ENCODE peak calls at places on chromosome 18, in eight cellular contexts. X is fibroblast of the aortic adventitia, I is A549, K is lower lobe of right lung, G is AG04450, Y is hepatocyte, D is upper lobe of left lung, C is Peyer's patch. Q is an unnamed sample.

GRCh38 chr18:70456376-70456775 is 167.5 kb downstream of the SOCS6 start:
- DNase-seq in X (no peak), I (no peak), K (no peak), G (no peak), Y (no peak), D (no peak), C (no peak), Q (no peak)

GRCh38 chr18:69490813-69491212 is 90.1 kb downstream of the DOK6 start:
- DNase-seq in X (peak), I (no peak), K (no peak), G (peak), Y (no peak), D (no peak), C (no peak), Q (no peak)

GRCh38 chr18:62452280-62452824 is 70.5 kb upstream of the ZCCHC2 start:
- DNase-seq in X (peak), I (peak), K (no peak), G (no peak), Y (peak), D (peak), C (no peak), Q (no peak)

GRCh38 chr18:76405761-76406356 is 89.2 kb downstream of the ZNF516 start:
- DNase-seq in X (peak), I (peak), K (peak), G (no peak), Y (peak), D (no peak), C (peak), Q (no peak)

GRCh38 chr18:21218862-21219261 is 23.2 kb upstream of the GREB1L start:
- DNase-seq in X (no peak), I (no peak), K (no peak), G (no peak), Y (no peak), D (no peak), C (no peak), Q (no peak)

GRCh38 chr18:11518788-11519685 is 90.4 kb upstream of the SLC35G4 start:
- DNase-seq in X (peak), I (peak), K (no peak), G (peak), Y (peak), D (no peak), C (no peak), Q (no peak)

GRCh38 chr18:23752796-23753195 is 63.5 kb downstream of the LAMA3 start:
- DNase-seq in X (peak), I (no peak), K (no peak), G (no peak), Y (peak), D (no peak), C (no peak), Q (no peak)

GRCh38 chr18:50429207-50429948 is 54.5 kb downstream of the SKA1 start:
- DNase-seq in X (peak), I (peak), K (no peak), G (no peak), Y (peak), D (no peak), C (no peak), Q (no peak)

GRCh38 chr18:52554180-52554579 is 214.2 kb downstream of the DCC start:
- DNase-seq in X (no peak), I (no peak), K (no peak), G (no peak), Y (no peak), D (no peak), C (no peak), Q (no peak)

GRCh38 chr18:36685580-36685979 is 143.2 kb downstream of the TPGS2 start:
- DNase-seq in X (no peak), I (no peak), K (no peak), G (no peak), Y (no peak), D (no peak), C (no peak), Q (no peak)

GRCh38 chr18:5582054-5582453 is 38.3 kb upstream of the EPB41L3 start:
- DNase-seq in X (peak), I (no peak), K (no peak), G (peak), Y (peak), D (no peak), C (no peak), Q (no peak)

GRCh38 chr18:34401775-34402174 is 177.1 kb upstream of the NOL4 start:
- DNase-seq in X (no peak), I (no peak), K (no peak), G (no peak), Y (no peak), D (no peak), C (no peak), Q (no peak)

DNA sequence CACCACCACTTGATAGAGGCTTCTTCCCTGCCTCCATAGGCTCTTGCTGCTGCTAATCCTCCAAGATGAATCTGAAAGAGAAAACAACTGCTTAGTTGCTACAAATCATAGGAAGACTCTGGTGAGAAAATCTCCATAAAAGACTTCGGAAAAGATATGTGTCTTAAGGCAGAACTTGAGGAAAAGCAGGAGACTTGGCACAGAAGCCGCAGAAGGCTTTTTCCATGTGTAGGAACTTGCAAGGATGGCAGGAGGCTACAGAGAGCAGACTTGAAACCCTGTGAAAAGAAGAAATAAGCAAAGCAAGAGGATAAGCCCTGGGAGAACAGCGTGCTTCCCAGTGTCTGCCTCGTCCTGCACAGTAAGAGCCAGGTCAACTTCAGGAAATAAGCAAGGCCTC is 128.2 kb upstream of the NDUFV2 start:
- DNase-seq in X (no peak), I (no peak), K (no peak), G (no peak), Y (no peak), D (no peak), C (no peak), Q (no peak)
- TF ChIP-seq CTCF in X (no peak), I (no peak), K (no peak), G (no peak), Y (no peak), D (no peak), C (no peak), Q (no peak)

GRCh38 chr18:71994273-71994672 is 549.9 kb downstream of the CBLN2 start:
- DNase-seq in X (no peak), I (no peak), K (no peak), G (no peak), Y (no peak), D (no peak), C (no peak), Q (no peak)
- TF ChIP-seq CTCF in X (no peak), I (no peak), K (no peak), G (no peak), Y (no peak), D (no peak), C (no peak), Q (no peak)

DNA sequence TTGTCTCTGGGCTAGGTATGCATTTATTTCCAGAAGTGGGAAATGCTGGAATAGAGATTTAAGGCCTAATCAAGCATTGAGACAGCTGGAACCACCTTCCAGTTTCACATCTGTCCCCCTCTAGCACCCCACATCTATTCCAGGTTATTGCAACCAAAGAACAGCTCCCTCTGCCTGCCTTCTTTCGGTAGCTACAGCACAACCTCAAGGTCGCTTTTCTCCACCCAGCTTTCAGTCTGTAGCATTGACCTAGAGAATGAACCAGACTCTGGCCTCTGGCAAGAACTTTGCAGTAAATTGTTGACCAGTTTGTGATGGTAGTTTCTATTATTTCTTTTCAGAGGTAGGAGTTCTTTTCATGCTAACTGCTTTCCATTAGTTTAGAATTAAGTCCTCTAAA is 484.2 kb downstream of the DLGAP1 start:
- DNase-seq in X (no peak), I (no peak), K (no peak), G (no peak), Y (peak), D (no peak), C (no peak), Q (no peak)
- TF ChIP-seq CTCF in X (peak), I (no peak), K (no peak), G (peak), Y (peak), D (no peak), C (no peak), Q (no peak)

DNA sequence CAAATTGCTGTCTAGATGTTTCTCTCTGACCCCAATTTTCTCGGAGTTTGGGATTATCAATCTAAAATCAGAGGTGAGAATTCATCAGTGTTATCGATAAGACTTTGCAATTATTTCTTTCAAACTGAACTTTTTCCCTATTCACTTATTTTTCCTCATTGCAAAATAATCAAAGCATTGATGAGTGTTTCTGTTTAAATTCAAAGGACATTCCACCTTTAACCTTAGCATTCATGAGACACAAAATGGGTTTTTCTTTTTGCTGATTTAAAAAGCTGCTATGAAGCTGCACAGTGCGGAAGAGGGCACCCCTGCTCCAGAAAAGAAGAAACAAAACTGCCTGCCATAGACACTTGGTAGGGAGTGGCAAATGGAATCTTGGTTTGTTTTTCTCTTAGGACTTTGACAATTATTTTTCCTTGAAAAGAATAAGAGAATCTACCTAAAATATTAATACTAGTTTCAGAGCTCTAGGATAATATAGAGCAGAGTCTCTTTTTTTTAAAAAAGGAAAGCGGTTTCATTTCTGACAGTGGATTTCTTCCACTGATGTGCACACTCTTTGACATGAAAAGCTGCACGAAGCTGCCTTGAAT is 203.4 kb downstream of the TGIF1 start:
- DNase-seq in X (peak), I (peak), K (no peak), G (no peak), Y (no peak), D (no peak), C (no peak), Q (no peak)
- TF ChIP-seq CTCF in X (no peak), I (no peak), K (no peak), G (no peak), Y (no peak), D (no peak), C (no peak), Q (no peak)

GRCh38 chr18:7980136-7980535 is 413.0 kb downstream of the PTPRM start:
- DNase-seq in X (no peak), I (no peak), K (no peak), G (no peak), Y (no peak), D (no peak), C (no peak), Q (no peak)
- TF ChIP-seq CTCF in X (peak), I (peak), K (peak), G (peak), Y (no peak), D (no peak), C (peak), Q (no peak)